ENCODE peak calls at places on chromosome 14, in seven cellular contexts. Z, G, D, O, H, N and Q are unnamed samples.
A peak's percentile ranks its signal among the peaks of the same experiment; 100 is the strongest.

GRCh38 chr14:94601961-94602391 is 10.2 kb upstream of the SERPINA3 start:
- DNase-seq in O (no peak), H (no peak), N (no peak), G (no peak), Z (no peak), D (peak; percentile 92), Q (peak; percentile 57)

GRCh38 chr14:101763941-101764709 is 2.6 kb downstream of the PPP2R5C start:
- DNase-seq in Z (no peak), N (no peak), O (no peak), G (no peak), H (no peak), D (no peak), Q (no peak)

GRCh38 chr14:68392393-68393085 is 400.3 kb downstream of the ZFP36L1 start:
- DNase-seq in G (no peak), D (no peak), H (no peak), N (peak; percentile 0), Z (peak; percentile 9), O (no peak), Q (peak; percentile 19)

GRCh38 chr14:42112108-42112507 is 505.4 kb downstream of the LRFN5 start:
- DNase-seq in O (no peak), N (no peak), G (no peak), Z (no peak), D (no peak), H (no peak), Q (no peak)

GRCh38 chr14:60199321-60199720 is 34.1 kb upstream of the DHRS7 start:
- DNase-seq in D (no peak), O (no peak), N (no peak), Z (no peak), H (no peak), G (no peak), Q (no peak)

GRCh38 chr14:61178226-61179060 is 102.7 kb downstream of the TMEM30B start:
- DNase-seq in G (no peak), N (no peak), Z (peak; percentile 61), D (peak; percentile 95), O (no peak), H (no peak), Q (no peak)

GRCh38 chr14:30193791-30194407 is 266.3 kb upstream of the PRKD1 start:
- DNase-seq in D (no peak), O (no peak), Z (no peak), N (no peak), H (no peak), G (no peak), Q (no peak)

GRCh38 chr14:76644875-76645518 is 116.3 kb upstream of the VASH1 start:
- DNase-seq in D (peak; percentile 4), N (no peak), H (peak; percentile 77), G (no peak), O (peak; percentile 52), Z (peak; percentile 41), Q (peak; percentile 75)

GRCh38 chr14:95272057-95272456 is 47.7 kb downstream of the CLMN start:
- DNase-seq in Z (no peak), N (no peak), H (no peak), G (no peak), D (no peak), O (no peak), Q (no peak)

GRCh38 chr14:101501858-101502615 is 59.3 kb upstream of the DIO3 start:
- DNase-seq in G (no peak), H (no peak), O (no peak), Z (no peak), D (no peak), N (no peak), Q (no peak)

GRCh38 chr14:56221392-56222128 is 103.3 kb downstream of the PELI2 start:
- DNase-seq in D (no peak), G (no peak), N (no peak), O (no peak), H (no peak), Z (no peak), Q (no peak)